ENCODE peak calls at places on chromosomes 4 and X, in four cellular contexts. X is upper lobe of right lung, M is B cell, O is PC-3. H is an unnamed sample.

GRCh38 chrX:56231706-56232105 is 450 bp upstream of the KLF8 start:
- DNase-seq in X (no peak), M (no peak), O (no peak), H (no peak)

GRCh38 chr4:48093949-48094550 is 40.0 kb downstream of the TXK start:
- DNase-seq in X (no peak), M (no peak), O (peak; percentile 84), H (no peak)

GRCh38 chr4:181582595-181582994 is 660.6 kb upstream of the TENM3 start:
- DNase-seq in X (no peak), M (no peak), O (no peak), H (no peak)

GRCh38 chrX:67543818-67544217 is at the start of gene AR:
- DNase-seq in X (peak; percentile 83), M (no peak), O (no peak), H (no peak)

GRCh38 chrX:19760345-19760744 is 127.1 kb downstream of the SH3KBP1 start:
- DNase-seq in X (no peak), M (no peak), O (no peak), H (no peak)

GRCh38 chrX:70577442-70577841 is 132.8 kb downstream of the DLG3 start:
- DNase-seq in X (no peak), M (no peak), O (no peak), H (no peak)

GRCh38 chrX:134537179-134537945 is 77.4 kb downstream of the HPRT1 start:
- DNase-seq in X (no peak), M (no peak), O (peak; percentile 56), H (no peak)

GRCh38 chr4:140109626-140110213 is 44.3 kb downstream of the MAML3 start:
- DNase-seq in X (no peak), M (no peak), O (no peak), H (no peak)

GRCh38 chrX:103585421-103586313 is at the start of gene TCEAL4:
- DNase-seq in X (peak; percentile 84), M (peak; percentile 58), O (peak; percentile 31), H (no peak)

GRCh38 chrX:108439961-108440696 is 491 bp downstream of the COL4A5 start:
- DNase-seq in X (peak; percentile 44), M (no peak), O (no peak), H (no peak)

GRCh38 chrX:9611436-9612145 is 146.7 kb downstream of the TBL1X start:
- DNase-seq in X (no peak), M (no peak), O (no peak), H (peak; percentile 34)

GRCh38 chrX:17007134-17007768 is 60.8 kb downstream of the REPS2 start:
- DNase-seq in X (no peak), M (no peak), O (peak; percentile 26), H (no peak)

GRCh38 chr4:121421594-121421993 is 40.8 kb upstream of the QRFPR start:
- DNase-seq in X (no peak), M (no peak), O (no peak), H (peak; percentile 23)
- TF ChIP-seq CTCF in X (peak; percentile 41), M (no peak), O (peak; percentile 49), H (peak; percentile 46)

GRCh38 chr4:8110071-8110986 is 48.3 kb downstream of the ABLIM2 start:
- DNase-seq in X (no peak), M (peak; percentile 11), O (peak; percentile 40), H (no peak)
- TF ChIP-seq CTCF in X (peak; percentile 13), M (no peak), O (no peak), H (peak; percentile 6)

GRCh38 chr4:112982677-112983076 is 66.8 kb upstream of the ANK2 start:
- DNase-seq in X (no peak), M (no peak), O (no peak), H (no peak)
- TF ChIP-seq CTCF in X (no peak), M (no peak), O (no peak), H (no peak)

GRCh38 chrX:153643431-153644351 is 3.3 kb upstream of the DUSP9 start:
- DNase-seq in X (peak; percentile 43), M (peak; percentile 45), O (peak; percentile 19), H (no peak)

GRCh38 chrX:153642655-153643430 is 4.2 kb upstream of the DUSP9 start:
- DNase-seq in X (no peak), M (no peak), O (no peak), H (no peak)

GRCh38 chrX:153645151-153645550 is 1.9 kb upstream of the DUSP9 start:
- DNase-seq in X (no peak), M (no peak), O (no peak), H (no peak)

GRCh38 chrX:153645921-153646481 is 1.0 kb upstream of the DUSP9 start:
- DNase-seq in X (no peak), M (no peak), O (no peak), H (no peak)

GRCh38 chrX:153644356-153645125 is 2.5 kb upstream of the DUSP9 start:
- DNase-seq in X (peak; percentile 38), M (no peak), O (no peak), H (no peak)
- TF ChIP-seq CTCF in X (no peak), M (no peak), O (no peak), H (peak; percentile 18)

DNA sequence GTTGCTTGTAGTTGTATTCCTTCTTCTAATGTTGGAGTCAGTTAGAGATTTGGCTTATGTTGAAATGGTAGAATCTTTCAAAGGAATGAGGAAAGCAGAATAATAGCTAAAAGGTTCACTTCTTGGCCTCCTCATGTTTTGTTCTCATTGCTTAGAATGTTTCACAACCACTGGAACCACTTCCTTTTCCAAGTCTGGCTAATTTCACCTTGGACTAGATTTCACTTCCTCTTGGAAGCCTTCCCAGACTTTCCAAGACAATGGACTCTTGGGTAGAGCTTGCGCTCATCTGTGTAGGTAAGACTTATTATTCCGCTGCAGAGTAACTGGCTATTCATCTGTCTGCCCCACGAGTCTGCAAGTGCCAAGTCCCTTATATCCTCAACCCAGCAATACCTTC is 8.3 kb downstream of the SPATA18 start:
- DNase-seq in X (no peak), M (no peak), O (peak; percentile 93), H (no peak)
- TF ChIP-seq CTCF in X (no peak), M (no peak), O (no peak), H (no peak)

DNA sequence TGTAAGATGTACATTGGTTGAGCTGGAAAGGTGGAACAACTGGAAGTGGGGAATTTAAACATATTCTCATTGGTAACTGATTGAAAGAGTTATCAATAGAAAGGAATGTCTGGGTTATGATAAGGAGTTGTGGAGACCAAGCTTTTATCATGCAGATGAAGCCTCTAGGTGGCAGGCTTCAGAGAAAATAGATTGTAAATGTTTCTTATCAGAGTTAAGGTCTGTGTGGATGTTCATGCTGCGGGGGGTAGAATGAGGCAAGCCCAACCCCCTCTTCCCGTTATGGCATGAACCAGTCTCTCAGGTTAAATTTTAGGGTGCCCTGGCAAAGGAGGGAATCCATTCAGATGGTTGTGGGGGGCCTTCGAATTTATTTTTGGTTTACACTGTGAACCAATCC is 16.0 kb downstream of the ARSD start:
- DNase-seq in X (no peak), M (no peak), O (peak; percentile 15), H (no peak)
- TF ChIP-seq CTCF in X (no peak), M (no peak), O (peak; percentile 48), H (peak; percentile 4)

DNA sequence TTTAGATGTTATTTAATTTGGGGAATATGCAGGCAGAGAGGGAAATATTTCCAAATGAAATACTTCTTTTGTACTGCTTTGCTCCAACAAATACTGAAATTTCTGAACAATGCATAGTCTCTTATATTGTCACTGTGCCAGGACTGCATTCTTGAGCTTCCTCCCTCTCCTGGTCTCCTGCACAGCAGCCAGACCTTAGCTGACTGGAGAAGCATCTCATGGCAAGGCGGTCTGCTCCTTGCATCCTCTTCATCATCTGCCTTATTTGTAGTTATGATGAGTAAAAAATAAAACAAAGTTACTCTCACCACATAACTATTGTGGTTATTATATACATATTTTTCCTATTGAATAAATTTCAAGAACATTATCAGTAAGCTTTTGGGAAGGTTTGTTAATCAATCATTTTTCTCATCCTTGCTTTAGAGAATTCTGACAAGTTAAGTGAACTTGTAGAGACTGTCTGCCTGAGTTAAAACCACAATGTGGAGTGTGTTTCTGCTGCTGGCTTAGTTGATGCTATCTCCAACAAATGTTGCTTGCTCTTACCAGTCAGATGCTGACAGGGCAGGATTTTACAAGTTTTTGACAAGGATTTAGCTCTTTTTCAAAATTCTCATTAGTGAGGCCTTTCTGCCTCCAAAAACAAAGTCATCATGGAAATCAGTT is 153.6 kb downstream of the SOWAHB start:
- DNase-seq in X (no peak), M (no peak), O (peak; percentile 28), H (no peak)
- TF ChIP-seq CTCF in X (no peak), M (no peak), O (no peak), H (no peak)

GRCh38 chr4:5982156-5982973 is 35.9 kb downstream of the C4orf50 start:
- DNase-seq in X (peak; percentile 33), M (no peak), O (no peak), H (no peak)
- TF ChIP-seq CTCF in X (no peak), M (no peak), O (no peak), H (no peak)

GRCh38 chr4:75499900-75500299 is 14.3 kb downstream of the RCHY1 start:
- DNase-seq in X (no peak), M (no peak), O (no peak), H (no peak)

GRCh38 chr4:75494563-75494962 is 19.6 kb downstream of the RCHY1 start:
- DNase-seq in X (no peak), M (no peak), O (peak; percentile 43), H (no peak)

GRCh38 chr4:75498041-75498440 is 16.2 kb downstream of the RCHY1 start:
- DNase-seq in X (no peak), M (no peak), O (no peak), H (no peak)

GRCh38 chr4:75497133-75497532 is 17.1 kb downstream of the RCHY1 start:
- DNase-seq in X (no peak), M (no peak), O (peak; percentile 14), H (no peak)

GRCh38 chr4:75495489-75495888 is 18.7 kb downstream of the RCHY1 start:
- DNase-seq in X (no peak), M (no peak), O (no peak), H (no peak)
- TF ChIP-seq CTCF in X (no peak), M (no peak), O (no peak), H (no peak)

DNA sequence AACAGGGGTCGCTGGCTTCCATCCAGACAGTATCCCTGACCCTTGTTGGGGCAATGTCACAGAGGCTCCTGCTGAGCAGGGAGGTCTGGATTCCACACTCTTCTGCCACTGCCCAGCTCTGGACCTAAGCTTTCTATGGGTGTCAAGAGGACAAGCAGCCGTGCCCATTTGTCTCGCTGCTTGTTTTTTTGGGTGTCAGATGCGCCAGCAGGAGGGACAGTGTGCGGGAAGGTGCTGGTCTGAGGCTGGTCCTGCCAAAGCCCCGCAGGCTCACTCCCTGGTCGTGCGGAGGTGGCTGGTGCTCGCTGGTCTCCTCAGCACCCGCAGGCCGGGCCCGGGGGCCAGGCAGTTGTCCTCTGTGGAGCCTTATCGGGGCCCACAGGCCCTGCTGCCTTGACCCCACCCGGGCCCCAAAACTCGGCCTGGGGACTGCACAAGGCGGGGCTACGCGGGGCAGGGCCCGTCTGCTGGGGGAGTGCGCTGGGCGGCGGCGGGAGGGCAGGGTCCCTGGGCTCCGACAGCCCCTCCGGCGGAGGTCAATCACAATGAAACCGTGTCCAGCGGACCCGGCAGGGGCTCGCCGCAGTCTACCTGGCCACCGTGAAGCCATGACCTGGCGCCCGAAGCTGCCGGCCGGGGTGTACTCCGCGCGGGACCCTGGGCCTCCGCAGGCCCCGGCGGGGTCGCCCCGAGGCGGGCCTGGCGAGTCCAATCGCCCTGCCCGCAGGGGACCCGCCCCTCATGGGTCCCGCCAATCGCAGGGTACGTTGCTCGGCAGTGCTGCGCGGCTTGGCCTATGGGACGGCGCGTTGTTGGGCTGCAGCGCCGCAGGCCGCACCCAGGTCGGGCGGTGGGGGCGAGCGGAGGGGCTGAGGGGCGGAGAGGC is at the start of gene ADD1:
- DNase-seq in X (peak; percentile 95), M (peak; percentile 98), O (peak; percentile 91), H (peak; percentile 98)
- TF ChIP-seq CTCF in X (no peak), M (no peak), O (no peak), H (no peak)

H was measured in D721Med.